ENCODE peak calls at places on chromosomes 13 and 19, in four cellular contexts. G, F, E and H are unnamed samples.

GRCh38 chr19:48053856-48054255 is 10.0 kb upstream of the CABP5 start:
- DNase-seq in E (no peak), F (no peak), G (no peak), H (no peak)

GRCh38 chr13:76846363-76846762 is 39.8 kb downstream of the KCTD12 start:
- DNase-seq in F (no peak), G (no peak), E (no peak), H (no peak)

GRCh38 chr19:6800991-6801396 is 28.5 kb downstream of the VAV1 start:
- DNase-seq in G (no peak), E (no peak), F (no peak), H (peak)

GRCh38 chr13:73625562-73626339 is 508.5 kb downstream of the KLF12 start:
- DNase-seq in F (no peak), G (no peak), E (no peak), H (no peak)

GRCh38 chr19:35045667-35046300 is 4.3 kb downstream of the HPN start:
- DNase-seq in G (peak), E (no peak), F (no peak), H (no peak)

GRCh38 chr13:50344717-50345116 is 329.5 kb downstream of the KCNRG start:
- DNase-seq in E (no peak), G (no peak), F (no peak), H (no peak)

GRCh38 chr19:5130371-5131030 is 161.6 kb downstream of the KDM4B start:
- DNase-seq in F (no peak), E (no peak), G (no peak), H (peak)

GRCh38 chr13:36030670-36031331 is 100.4 kb downstream of the DCLK1 start:
- DNase-seq in F (no peak), G (peak), E (no peak), H (no peak)

GRCh38 chr13:44884076-44884729 is 105.1 kb downstream of the NUFIP1 start:
- DNase-seq in E (no peak), F (no peak), G (no peak), H (no peak)

GRCh38 chr13:79966502-79966901 is 374.4 kb downstream of the SPRY2 start:
- DNase-seq in E (no peak), F (no peak), G (peak), H (no peak)

GRCh38 chr13:48235100-48235813 is 2.3 kb downstream of the ITM2B start:
- DNase-seq in E (no peak), F (no peak), G (peak), H (no peak)

GRCh38 chr13:49545661-49546060 is 39.7 kb downstream of the RCBTB1 start:
- DNase-seq in F (no peak), E (no peak), G (no peak), H (no peak)

GRCh38 chr19:11295665-11296245 is at the start of gene TSPAN16:
- DNase-seq in E (no peak), G (no peak), F (no peak), H (no peak)

GRCh38 chr13:97879646-97880297 is 73.7 kb upstream of the IPO5 start:
- DNase-seq in E (no peak), F (no peak), G (peak), H (no peak)

GRCh38 chr13:23980160-23980551 is 82.9 kb upstream of the C1QTNF9B start:
- DNase-seq in E (peak), F (peak), G (peak), H (peak)

GRCh38 chr19:1673645-1674292 is 21.4 kb upstream of the TCF3 start:
- DNase-seq in F (no peak), E (no peak), G (no peak), H (no peak)

GRCh38 chr13:95403349-95404140 is 102.3 kb upstream of the ABCC4 start:
- DNase-seq in E (no peak), F (no peak), G (peak), H (no peak)

GRCh38 chr13:34155931-34156607 is 338.1 kb downstream of the RFC3 start:
- DNase-seq in F (no peak), G (peak), E (no peak), H (no peak)

GRCh38 chr13:104426435-104426834 is 1360.2 kb upstream of the SLC10A2 start:
- DNase-seq in G (no peak), F (no peak), E (no peak), H (no peak)

GRCh38 chr13:34748078-34748477 is 194.0 kb upstream of the NBEA start:
- DNase-seq in E (peak), G (no peak), F (no peak), H (no peak)

GRCh38 chr19:17687857-17688784 is at the start of gene UNC13A:
- DNase-seq in F (peak), G (peak), E (no peak), H (peak)

GRCh38 chr19:30367001-30367400 is 5.2 kb upstream of the ZNF536 start:
- DNase-seq in F (no peak), G (no peak), E (no peak), H (no peak)

GRCh38 chr19:29705706-29706105 is 9.4 kb downstream of the C19orf12 start:
- DNase-seq in F (no peak), G (no peak), E (no peak), H (no peak)

GRCh38 chr19:5955638-5955935 is 22.4 kb downstream of the RANBP3 start:
- DNase-seq in G (no peak), E (no peak), F (no peak), H (no peak)

GRCh38 chr13:101487046-101487830 is 34.8 kb downstream of the ITGBL1 start:
- DNase-seq in F (no peak), E (no peak), G (no peak), H (no peak)

GRCh38 chr19:39474139-39474620 is 6.5 kb upstream of the TIMM50 start:
- DNase-seq in E (peak), G (peak), F (peak), H (peak)

GRCh38 chr13:27822873-27823311 is 30.6 kb downstream of the GSX1 start:
- DNase-seq in F (no peak), G (no peak), E (no peak), H (no peak)

GRCh38 chr19:610071-610800 is 20.6 kb downstream of the HCN2 start:
- DNase-seq in G (peak), F (no peak), E (no peak), H (no peak)

GRCh38 chr13:37657134-37657533 is 58.6 kb upstream of the POSTN start:
- DNase-seq in E (no peak), G (no peak), F (no peak), H (no peak)

GRCh38 chr13:80817979-80818378 is 477.1 kb upstream of the SPRY2 start:
- DNase-seq in E (no peak), F (no peak), G (no peak), H (no peak)

GRCh38 chr13:102302534-102302933 is 99.3 kb downstream of the FGF14 start:
- DNase-seq in G (no peak), E (no peak), F (no peak), H (no peak)

GRCh38 chr19:2720777-2721569 is at the start of gene DIRAS1:
- DNase-seq in E (no peak), G (no peak), F (no peak), H (no peak)

GRCh38 chr19:54162884-54163283 is 3.4 kb upstream of the LENG1 start:
- DNase-seq in F (no peak), G (no peak), E (no peak), H (no peak)

GRCh38 chr13:96994030-96994848 is at the start of gene OXGR1:
- DNase-seq in E (no peak), G (no peak), F (peak), H (no peak)

GRCh38 chr13:40984670-40985366 is 34.3 kb downstream of the ELF1 start:
- DNase-seq in E (no peak), F (no peak), G (no peak), H (no peak)

GRCh38 chr19:11984986-11985385 is 20.1 kb downstream of the ZNF763 start:
- DNase-seq in F (no peak), G (peak), E (no peak), H (no peak)